ENCODE peak calls at places on chromosomes 7 and 10, in ten cellular contexts. X is tibial artery, T is AG09319, V is foreskin fibroblast, N is CD14-positive monocyte, B is lung, R is ascending aorta, S is GM20000, M is choroid plexus epithelial cell, O is AG10803. D is an unnamed sample.

GRCh38 chr10:132540456-132540855 is 2.9 kb downstream of the INPP5A start:
- DNase-seq in X (peak; percentile 68), T (no peak), V (peak; percentile 45), N (peak; percentile 39), B (no peak), R (no peak), S (no peak), M (peak; percentile 51), O (peak; percentile 47), D (peak; percentile 68)

GRCh38 chr10:29140151-29140550 is 148.7 kb upstream of the LYZL1 start:
- DNase-seq in X (no peak), T (no peak), V (no peak), N (no peak), B (no peak), R (no peak), S (no peak), M (no peak), O (no peak), D (no peak)

GRCh38 chr10:71191459-71192113 is 20.8 kb upstream of the UNC5B start:
- DNase-seq in X (no peak), T (no peak), V (no peak), N (no peak), B (no peak), R (no peak), S (no peak), M (no peak), O (no peak), D (no peak)

GRCh38 chr7:35646289-35647033 is 48.5 kb downstream of the HERPUD2 start:
- DNase-seq in X (no peak), T (no peak), V (no peak), N (no peak), B (no peak), R (no peak), S (no peak), M (peak; percentile 66), O (no peak), D (no peak)

GRCh38 chr7:152762056-152762455 is 2.5 kb downstream of the ACTR3B start:
- DNase-seq in X (no peak), T (no peak), V (peak; percentile 7), N (no peak), B (no peak), R (no peak), S (no peak), M (peak; percentile 42), O (peak; percentile 62), D (no peak)

GRCh38 chr7:74452748-74453320 is 872 bp upstream of the GTF2IRD1 start:
- DNase-seq in X (peak; percentile 93), T (no peak), V (peak; percentile 48), N (no peak), B (no peak), R (no peak), S (no peak), M (peak; percentile 22), O (peak; percentile 36), D (no peak)

GRCh38 chr10:4596951-4597350 is 229.1 kb upstream of the AKR1E2 start:
- DNase-seq in X (no peak), T (no peak), V (peak; percentile 36), N (no peak), B (no peak), R (no peak), S (no peak), M (no peak), O (peak; percentile 57), D (no peak)

GRCh38 chr7:5497158-5498103 is 73.8 kb upstream of the TNRC18 start:
- DNase-seq in X (no peak), T (no peak), V (no peak), N (no peak), B (no peak), R (no peak), S (no peak), M (no peak), O (no peak), D (no peak)

GRCh38 chr7:134470864-134471263 is 12.0 kb upstream of the AKR1B1 start:
- DNase-seq in X (no peak), T (no peak), V (peak; percentile 59), N (no peak), B (no peak), R (no peak), S (no peak), M (peak; percentile 68), O (peak; percentile 47), D (no peak)

GRCh38 chr7:148419856-148420508 is 170.6 kb upstream of the C7orf33 start:
- DNase-seq in X (no peak), T (no peak), V (no peak), N (no peak), B (no peak), R (no peak), S (no peak), M (no peak), O (no peak), D (no peak)

GRCh38 chr7:130419652-130420051 is 21.2 kb downstream of the CEP41 start:
- DNase-seq in X (no peak), T (no peak), V (no peak), N (no peak), B (no peak), R (no peak), S (no peak), M (peak; percentile 69), O (no peak), D (no peak)

GRCh38 chr10:2933519-2933918 is 133.8 kb upstream of the PFKP start:
- DNase-seq in X (no peak), T (no peak), V (no peak), N (no peak), B (no peak), R (no peak), S (no peak), M (peak; percentile 3), O (peak; percentile 14), D (no peak)

GRCh38 chr7:130341882-130342281 is 2.7 kb upstream of the CPA5 start:
- DNase-seq in X (no peak), T (no peak), V (no peak), N (no peak), B (no peak), R (no peak), S (no peak), M (no peak), O (no peak), D (no peak)

GRCh38 chr10:30353851-30354250 is 4.8 kb upstream of the MTPAP start:
- DNase-seq in X (no peak), T (peak; percentile 41), V (peak; percentile 89), N (no peak), B (no peak), R (no peak), S (no peak), M (peak; percentile 66), O (peak; percentile 95), D (no peak)

GRCh38 chr7:50146692-50147091 is 53.6 kb upstream of the ZPBP start:
- DNase-seq in X (no peak), T (no peak), V (no peak), N (no peak), B (no peak), R (no peak), S (no peak), M (no peak), O (no peak), D (no peak)

GRCh38 chr10:128723631-128724205 is 597.5 kb upstream of the MKI67 start:
- DNase-seq in X (no peak), T (no peak), V (no peak), N (no peak), B (no peak), R (no peak), S (no peak), M (no peak), O (no peak), D (no peak)

GRCh38 chr10:128725531-128725930 is 599.3 kb upstream of the MKI67 start:
- DNase-seq in X (no peak), T (no peak), V (no peak), N (no peak), B (no peak), R (no peak), S (no peak), M (no peak), O (no peak), D (no peak)

GRCh38 chr10:128729910-128730420 is 603.7 kb upstream of the MKI67 start:
- DNase-seq in X (no peak), T (no peak), V (no peak), N (no peak), B (no peak), R (no peak), S (no peak), M (no peak), O (no peak), D (no peak)

GRCh38 chr10:128730922-128731321 is 604.7 kb upstream of the MKI67 start:
- DNase-seq in X (no peak), T (no peak), V (no peak), N (no peak), B (no peak), R (no peak), S (no peak), M (no peak), O (no peak), D (no peak)

GRCh38 chr10:128727114-128727513 is 600.9 kb upstream of the MKI67 start:
- DNase-seq in X (no peak), T (no peak), V (no peak), N (no peak), B (no peak), R (no peak), S (no peak), M (no peak), O (no peak), D (no peak)
- TF ChIP-seq CTCF in X (no peak), T (no peak), V (no peak), N (no peak), B (no peak), R (no peak), S (no peak), M (no peak), O (no peak), D (no peak)

DNA sequence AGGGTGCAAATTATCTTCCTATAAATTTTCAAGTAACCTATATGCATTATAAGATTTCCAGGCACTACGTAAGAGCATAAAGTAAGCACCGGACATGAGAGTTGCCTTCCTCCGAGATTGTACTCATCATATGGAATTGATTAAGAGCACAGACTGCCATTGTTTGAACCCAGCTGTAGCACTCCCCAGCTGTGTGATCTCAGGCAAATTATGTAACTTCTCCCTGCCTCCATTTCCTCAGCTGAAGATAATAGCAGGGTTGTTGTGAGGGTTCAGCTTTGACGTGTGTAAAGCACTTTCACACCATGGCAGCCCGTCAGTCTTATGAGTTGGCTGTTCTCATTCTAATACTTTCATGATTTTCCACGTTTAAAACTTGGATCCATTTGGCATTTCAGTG is 122.6 kb downstream of the ITIH5 start:
- DNase-seq in X (no peak), T (no peak), V (no peak), N (no peak), B (no peak), R (no peak), S (no peak), M (no peak), O (peak; percentile 29), D (no peak)
- TF ChIP-seq CTCF in X (no peak), T (no peak), V (no peak), N (no peak), B (no peak), R (no peak), S (no peak), M (no peak), O (no peak), D (no peak)

GRCh38 chr10:15725603-15726002 is 5.9 kb upstream of the ITGA8 start:
- DNase-seq in X (no peak), T (no peak), V (peak; percentile 50), N (no peak), B (no peak), R (no peak), S (peak; percentile 64), M (peak; percentile 82), O (peak; percentile 72), D (no peak)
- TF ChIP-seq CTCF in X (peak; percentile 48), T (peak; percentile 79), V (peak; percentile 68), N (no peak), B (peak; percentile 18), R (peak; percentile 48), S (peak; percentile 14), M (peak; percentile 75), O (peak; percentile 86), D (peak; percentile 89)

GRCh38 chr7:76314042-76314721 is 11.7 kb downstream of the HSPB1 start:
- DNase-seq in X (peak; percentile 97), T (peak; percentile 79), V (peak; percentile 83), N (peak; percentile 92), B (peak; percentile 97), R (peak; percentile 82), S (peak; percentile 94), M (peak; percentile 97), O (peak; percentile 89), D (peak; percentile 95)
- TF ChIP-seq CTCF in X (peak; percentile 100), T (peak; percentile 100), V (peak; percentile 100), N (peak; percentile 99), B (peak; percentile 100), R (peak; percentile 100), S (peak; percentile 98), M (peak; percentile 100), O (peak; percentile 100), D (peak; percentile 100)